ENCODE peak calls at places on chromosomes 6 and 20, in six cellular contexts. N is stomach, L is sigmoid colon, H is spleen, K is SK-N-SH, P is HL-60. M is an unnamed sample.

GRCh38 chr6:151722342-151722741 is 85.1 kb upstream of the ESR1 start:
- DNase-seq in N (no peak), L (no peak), H (no peak), K (no peak), P (no peak), M (no peak)

GRCh38 chr20:25044261-25044560 is 13.7 kb downstream of the ACSS1 start:
- DNase-seq in N (no peak), L (peak), H (no peak), K (no peak), P (no peak), M (no peak)

GRCh38 chr6:16333580-16333979 is 95.2 kb downstream of the GMPR start:
- DNase-seq in N (no peak), L (no peak), H (no peak), K (no peak), P (no peak), M (no peak)

GRCh38 chr20:64083380-64084208 is 604 bp downstream of the LKAAEAR1 start:
- DNase-seq in N (peak), L (no peak), H (peak), K (peak), P (no peak), M (peak)

GRCh38 chr6:35154262-35154661 is 13.1 kb upstream of the TCP11 start:
- DNase-seq in N (no peak), L (no peak), H (no peak), K (no peak), P (no peak), M (no peak)

GRCh38 chr6:131231103-131231502 is 95.8 kb downstream of the AKAP7 start:
- DNase-seq in N (no peak), L (no peak), H (no peak), K (no peak), P (no peak), M (no peak)

GRCh38 chr6:73739097-73739496 is 43.1 kb downstream of the CD109 start:
- DNase-seq in N (no peak), L (no peak), H (no peak), K (peak), P (no peak), M (no peak)

GRCh38 chr20:50251992-50252491 is 61.4 kb downstream of the CEBPB start:
- DNase-seq in N (no peak), L (no peak), H (no peak), K (no peak), P (no peak), M (no peak)

GRCh38 chr6:22017272-22017671 is 279.6 kb downstream of the PRL start:
- DNase-seq in N (no peak), L (no peak), H (no peak), K (no peak), P (no peak), M (no peak)

GRCh38 chr20:11724112-11724511 is 193.6 kb upstream of the BTBD3 start:
- DNase-seq in N (no peak), L (no peak), H (no peak), K (no peak), P (no peak), M (no peak)

GRCh38 chr6:132234356-132234755 is 166.9 kb downstream of the MOXD1 start:
- DNase-seq in N (no peak), L (no peak), H (no peak), K (no peak), P (no peak), M (no peak)

GRCh38 chr6:35071347-35071994 is 69.7 kb downstream of the TCP11 start:
- DNase-seq in N (no peak), L (no peak), H (peak), K (no peak), P (no peak), M (no peak)

GRCh38 chr6:25132934-25133333 is 146.2 kb upstream of the CARMIL1 start:
- DNase-seq in N (no peak), L (no peak), H (no peak), K (no peak), P (no peak), M (no peak)

GRCh38 chr20:31937820-31938219 is 14.0 kb downstream of the PDRG1 start:
- DNase-seq in N (no peak), L (no peak), H (no peak), K (no peak), P (no peak), M (no peak)

GRCh38 chr20:56995635-56996075 is 270.8 kb downstream of the BMP7 start:
- DNase-seq in N (no peak), L (no peak), H (no peak), K (peak), P (no peak), M (peak)
- TF ChIP-seq CTCF in N (no peak), L (no peak), H (no peak), K (peak), P (no peak), M (peak)

DNA sequence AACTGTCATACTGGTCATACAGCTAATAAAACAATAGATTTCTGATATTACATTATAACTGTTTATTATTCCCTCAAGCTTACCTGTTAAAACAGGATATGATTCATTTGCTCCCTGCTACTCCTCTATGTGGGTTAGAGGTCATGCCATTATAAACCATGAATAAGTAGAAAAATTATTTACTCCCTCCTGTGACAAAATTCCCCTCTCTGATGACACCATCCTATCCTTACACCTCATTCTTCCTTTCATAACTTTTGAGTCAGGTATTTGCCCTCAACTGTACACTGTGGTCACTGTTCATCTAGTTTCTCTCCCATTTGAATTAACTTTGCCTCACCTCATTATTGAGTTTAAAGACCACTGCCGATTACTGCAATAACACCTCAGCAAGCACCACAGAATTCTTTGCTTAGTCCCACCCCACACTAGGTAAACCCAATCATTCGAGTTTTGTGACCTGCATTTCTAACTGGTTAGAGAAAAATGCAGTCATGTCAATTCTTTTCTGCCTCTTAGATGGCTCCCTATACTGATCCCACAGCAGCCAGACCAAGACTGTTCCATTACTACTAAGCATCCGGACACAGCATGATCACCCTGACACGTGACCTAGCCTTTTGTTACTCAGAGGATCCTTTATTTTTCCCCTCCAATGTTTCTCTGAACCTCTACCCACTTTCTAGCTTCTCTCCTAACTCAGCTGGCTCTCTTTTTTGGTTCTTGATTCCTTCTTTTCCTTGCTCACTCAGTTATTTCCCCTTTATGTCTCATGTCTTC is 88.1 kb downstream of the PDE10A start:
- DNase-seq in N (no peak), L (no peak), H (no peak), K (no peak), P (no peak), M (no peak)
- TF ChIP-seq POLR2AphosphoS5 in N (no peak), L (no peak), H (no peak), K (no peak), P (no peak), M (no peak)

DNA sequence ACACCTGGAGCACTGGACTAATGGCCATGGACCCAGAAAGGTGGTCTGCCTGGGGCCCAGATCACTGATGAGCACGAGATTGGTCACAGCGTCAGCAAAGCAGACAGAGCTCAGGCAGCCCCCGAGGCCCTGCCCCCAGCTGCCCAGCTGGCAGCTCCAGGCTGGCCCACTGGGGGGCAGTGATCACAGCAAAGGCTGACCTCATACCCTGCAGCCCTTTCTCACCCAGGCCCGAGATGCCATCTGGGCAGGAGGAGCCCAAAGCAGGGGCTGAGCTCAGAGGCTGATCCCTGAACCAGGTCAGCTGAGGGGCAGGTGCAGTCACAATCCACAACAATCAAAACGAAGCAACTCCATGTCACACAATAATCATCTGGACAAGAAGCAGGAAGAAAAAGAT is 4.1 kb downstream of the MAP1LC3A start:
- DNase-seq in N (no peak), L (no peak), H (no peak), K (peak), P (no peak), M (no peak)
- TF ChIP-seq CTCF in N (no peak), L (no peak), H (no peak), K (peak), P (no peak), M (peak)

DNA sequence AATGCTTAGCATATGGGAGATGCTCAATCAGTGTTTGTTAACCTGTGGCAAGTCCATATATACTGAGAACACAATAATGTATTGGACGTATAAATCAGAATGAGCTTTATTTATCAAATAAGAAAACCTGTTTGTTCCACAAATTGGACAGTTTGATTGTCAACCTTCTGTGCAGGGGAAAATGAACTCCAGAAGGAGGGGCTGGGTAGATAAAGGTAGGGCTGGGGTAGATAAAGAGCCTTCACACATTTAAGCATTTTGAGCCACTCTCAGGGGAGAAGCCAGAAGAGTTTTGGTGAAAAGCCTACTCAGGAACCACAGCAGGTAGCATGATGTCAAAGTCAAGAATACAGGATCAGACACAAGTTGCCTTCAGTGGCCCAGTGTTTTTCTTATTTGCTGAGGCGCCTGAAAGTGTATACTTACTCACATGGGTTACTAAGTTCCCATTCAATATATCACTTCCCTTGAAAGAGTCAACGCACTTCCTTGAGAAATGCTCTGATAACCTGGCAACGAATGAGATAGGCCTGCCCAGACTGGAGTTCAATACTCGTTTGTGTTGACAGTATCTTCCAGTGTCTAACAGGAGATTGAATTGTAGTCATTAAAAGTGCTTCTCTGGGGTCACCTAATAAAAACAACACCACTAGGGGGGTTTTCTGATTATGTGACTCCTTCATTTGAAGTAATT is 263.9 kb upstream of the CITED2 start:
- DNase-seq in N (no peak), L (no peak), H (no peak), K (no peak), P (no peak), M (no peak)
- TF ChIP-seq POLR2AphosphoS5 in N (no peak), L (no peak), H (no peak), K (no peak), P (no peak), M (no peak)

GRCh38 chr6:39816744-39817143 is 24.6 kb downstream of the DAAM2 start:
- DNase-seq in N (no peak), L (peak), H (no peak), K (no peak), P (no peak), M (no peak)
- TF ChIP-seq CTCF in N (no peak), L (no peak), H (no peak), K (no peak), P (no peak), M (no peak)

DNA sequence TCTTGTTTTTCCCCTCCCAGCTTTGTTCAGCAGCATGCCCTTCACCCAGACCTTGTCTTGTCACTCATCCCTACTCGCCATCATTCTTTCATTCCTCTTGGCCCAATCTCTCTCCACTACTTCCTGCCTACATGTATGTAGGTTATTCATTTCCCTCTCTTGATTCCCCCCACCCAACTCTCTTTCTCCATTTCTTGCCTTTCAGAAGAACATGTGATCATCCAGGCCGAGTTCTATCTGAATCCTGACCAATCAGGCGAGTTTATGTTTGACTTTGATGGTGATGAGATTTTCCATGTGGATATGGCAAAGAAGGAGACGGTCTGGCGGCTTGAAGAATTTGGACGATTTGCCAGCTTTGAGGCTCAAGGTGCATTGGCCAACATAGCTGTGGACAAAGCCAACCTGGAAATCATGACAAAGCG is 2.6 kb downstream of the HLA-DRA start:
- DNase-seq in N (no peak), L (no peak), H (no peak), K (no peak), P (no peak), M (no peak)
- TF ChIP-seq POLR2AphosphoS5 in N (no peak), L (no peak), H (no peak), K (no peak), P (no peak), M (no peak)

DNA sequence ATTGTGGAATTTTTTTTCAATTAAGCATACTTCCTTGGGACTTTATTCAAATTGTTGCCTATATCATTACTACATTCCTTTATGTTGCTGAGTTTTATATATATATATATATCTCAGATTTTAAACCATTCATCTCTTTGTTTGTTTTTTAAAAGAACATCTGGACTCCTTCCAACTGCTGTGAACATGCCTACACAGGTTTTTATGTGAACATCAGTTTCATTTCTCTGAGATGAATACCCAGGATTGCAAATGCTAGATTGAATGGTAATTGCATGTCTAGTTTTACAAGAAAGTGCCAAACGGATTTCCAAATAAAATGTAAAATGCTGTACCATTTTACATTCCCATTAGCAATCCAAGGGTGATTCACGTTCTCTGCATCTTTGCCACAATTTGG is 1289.3 kb downstream of the HACE1 start:
- DNase-seq in N (no peak), L (no peak), H (no peak), K (no peak), P (no peak), M (no peak)
- TF ChIP-seq CTCF in N (no peak), L (no peak), H (no peak), K (no peak), P (no peak), M (no peak)

GRCh38 chr6:14518515-14519217 is 401.1 kb downstream of the CD83 start:
- DNase-seq in N (no peak), L (no peak), H (no peak), K (peak), P (no peak), M (no peak)

GRCh38 chr6:14517536-14518105 is 400.0 kb downstream of the CD83 start:
- DNase-seq in N (no peak), L (no peak), H (no peak), K (peak), P (no peak), M (no peak)

GRCh38 chr6:14513726-14514125 is 396.2 kb downstream of the CD83 start:
- DNase-seq in N (no peak), L (no peak), H (no peak), K (no peak), P (no peak), M (no peak)

GRCh38 chr6:14520029-14520428 is 402.5 kb downstream of the CD83 start:
- DNase-seq in N (no peak), L (no peak), H (no peak), K (no peak), P (no peak), M (no peak)

GRCh38 chr6:14516947-14517346 is 399.4 kb downstream of the CD83 start:
- DNase-seq in N (no peak), L (peak), H (no peak), K (no peak), P (no peak), M (no peak)
- TF ChIP-seq POLR2AphosphoS5 in N (no peak), L (peak), H (no peak), K (no peak), P (no peak), M (no peak)